ENCODE peak calls at places on chromosomes 1 and 21, in five cellular contexts. Y is left ventricle myocardium inferior, R is T-cell, X is posterior vena cava, O is left ventricle myocardium superior. J is an unnamed sample.

GRCh38 chr1:150613061-150613920 is 16.1 kb downstream of the ENSA start:
- DNase-seq in O (no peak), R (peak; percentile 27), Y (no peak), X (no peak), J (no peak)

GRCh38 chr1:163822933-163823511 is 501.3 kb downstream of the NUF2 start:
- DNase-seq in X (no peak), Y (peak; percentile 11), R (no peak), O (peak; percentile 19), J (no peak)

GRCh38 chr1:155697046-155697445 is 8.2 kb downstream of the DAP3 start:
- DNase-seq in R (no peak), X (no peak), O (no peak), Y (no peak), J (no peak)

GRCh38 chr21:28294046-28294445 is 698.6 kb downstream of the LTN1 start:
- DNase-seq in X (no peak), Y (no peak), R (no peak), O (no peak), J (no peak)

GRCh38 chr1:156433602-156434001 is 64.6 kb downstream of the RHBG start:
- DNase-seq in O (no peak), Y (no peak), X (no peak), R (no peak), J (no peak)

GRCh38 chr1:32925360-32926142 is 24.4 kb upstream of the TMEM54 start:
- DNase-seq in O (no peak), Y (no peak), X (no peak), R (no peak), J (no peak)

GRCh38 chr1:13628218-13628617 is 44.6 kb downstream of the PDPN start:
- DNase-seq in Y (no peak), R (no peak), X (no peak), O (no peak), J (no peak)

GRCh38 chr1:39507230-39507928 is 15.9 kb downstream of the BMP8A start:
- DNase-seq in X (peak; percentile 52), R (no peak), O (no peak), Y (no peak), J (no peak)

GRCh38 chr21:17742181-17742580 is 77.0 kb downstream of the C21orf91 start:
- DNase-seq in O (no peak), R (no peak), Y (no peak), X (no peak), J (no peak)

GRCh38 chr1:214438059-214438458 is 113.3 kb downstream of the PTPN14 start:
- DNase-seq in R (no peak), Y (peak; percentile 16), O (peak; percentile 31), X (no peak), J (no peak)

GRCh38 chr1:41498809-41499208 is 14.3 kb upstream of the EDN2 start:
- DNase-seq in R (no peak), O (peak; percentile 89), X (no peak), Y (peak; percentile 80), J (no peak)

GRCh38 chr1:209045326-209046057 is 538.0 kb upstream of the CAMK1G start:
- DNase-seq in O (no peak), R (no peak), Y (no peak), X (no peak), J (no peak)

GRCh38 chr1:16158993-16159831 is 3.3 kb upstream of the EPHA2 start:
- DNase-seq in Y (no peak), O (no peak), R (no peak), X (no peak), J (no peak)

GRCh38 chr1:14320518-14320917 is 278.0 kb upstream of the KAZN start:
- DNase-seq in O (no peak), X (no peak), Y (no peak), R (no peak), J (no peak)

GRCh38 chr21:45947716-45948255 is 33.8 kb upstream of the COL6A1 start:
- DNase-seq in Y (no peak), X (no peak), R (no peak), O (no peak), J (no peak)

GRCh38 chr1:188888387-188888786 is 1589.3 kb downstream of the BRINP3 start:
- DNase-seq in R (no peak), Y (no peak), O (no peak), X (no peak), J (no peak)

GRCh38 chr1:97870574-97870973 is 50.3 kb downstream of the DPYD start:
- DNase-seq in R (no peak), X (no peak), O (no peak), Y (no peak), J (no peak)

GRCh38 chr1:30714025-30714424 is 9.4 kb downstream of the MATN1 start:
- DNase-seq in X (no peak), Y (no peak), R (no peak), O (no peak), J (no peak)

GRCh38 chr1:220692436-220693228 is 2.5 kb downstream of the C1orf115 start:
- DNase-seq in X (no peak), O (no peak), R (no peak), Y (no peak), J (no peak)

GRCh38 chr1:207004931-207005830 is 27.4 kb downstream of the C1orf116 start:
- DNase-seq in O (no peak), R (peak; percentile 16), Y (no peak), X (no peak), J (peak; percentile 33)

GRCh38 chr1:179228783-179229213 is 679 bp downstream of the ABL2 start:
- DNase-seq in X (peak; percentile 83), O (peak; percentile 64), R (peak; percentile 9), Y (peak; percentile 40), J (no peak)

GRCh38 chr1:9014475-9015375 is 11.5 kb downstream of the SLC2A7 start:
- DNase-seq in O (no peak), Y (no peak), X (no peak), R (no peak), J (no peak)

GRCh38 chr1:21366288-21366687 is 73.6 kb upstream of the NBPF3 start:
- DNase-seq in O (no peak), Y (no peak), R (no peak), X (no peak), J (no peak)

GRCh38 chr1:113046569-113046968 is 26.4 kb upstream of the LRIG2 start:
- DNase-seq in O (no peak), R (no peak), X (no peak), Y (no peak), J (no peak)

GRCh38 chr1:31987231-31987630 is 26.4 kb upstream of the KHDRBS1 start:
- DNase-seq in X (peak; percentile 67), R (no peak), O (no peak), Y (no peak), J (no peak)

GRCh38 chr1:2952371-2952770 is 68.9 kb upstream of the ACTRT2 start:
- DNase-seq in O (peak; percentile 8), R (no peak), Y (peak; percentile 6), X (peak; percentile 66), J (no peak)

GRCh38 chr1:153598309-153599172 is 14.4 kb downstream of the S100A16 start:
- DNase-seq in X (peak; percentile 55), O (no peak), Y (no peak), R (no peak), J (no peak)

GRCh38 chr1:83559090-83559489 is 439.8 kb downstream of the TTLL7 start:
- DNase-seq in R (no peak), X (no peak), O (no peak), Y (no peak), J (no peak)

GRCh38 chr1:47104816-47105215 is 32.4 kb upstream of the CYP4A22 start:
- DNase-seq in Y (no peak), R (no peak), O (no peak), X (no peak), J (no peak)

GRCh38 chr1:98405581-98406059 is 255.9 kb upstream of the SNX7 start:
- DNase-seq in Y (no peak), O (no peak), R (no peak), X (no peak), J (no peak)

GRCh38 chr1:165917166-165917565 is 89.8 kb downstream of the UCK2 start:
- DNase-seq in R (no peak), O (no peak), X (no peak), Y (no peak), J (no peak)

GRCh38 chr1:220827445-220828210 is 40.9 kb downstream of the MTARC1 start:
- DNase-seq in X (no peak), R (no peak), O (no peak), Y (no peak), J (no peak)

GRCh38 chr1:95252422-95252821 is 18.4 kb downstream of the RWDD3 start:
- DNase-seq in X (no peak), Y (no peak), R (no peak), O (no peak), J (no peak)

GRCh38 chr1:237932806-237933205 is 42.1 kb upstream of the ZP4 start:
- DNase-seq in R (no peak), Y (no peak), O (no peak), X (no peak), J (no peak)